ENCODE peak calls at places on chromosomes 11 and 22, in four cellular contexts. One of them, this sample, is unnamed.

GRCh38 chr11:121615506-121615905 is 162.7 kb upstream of the SORL1-AS1 start:
- DNase-seq in left cardiac atrium: no peak
- DNase-seq in CD8-positive, alpha-beta T cell: no peak
- DNase-seq in HFF-Myc: no peak
- DNase-seq in this sample: no peak

GRCh38 chr11:10797561-10797960 is 11.2 kb downstream of the EIF4G2 start:
- DNase-seq in left cardiac atrium: no peak
- DNase-seq in CD8-positive, alpha-beta T cell: no peak
- DNase-seq in HFF-Myc: no peak
- DNase-seq in this sample: no peak

GRCh38 chr11:35367491-35367890 is 51.9 kb downstream of the SLC1A2 start:
- DNase-seq in left cardiac atrium: no peak
- DNase-seq in CD8-positive, alpha-beta T cell: no peak
- DNase-seq in HFF-Myc: no peak
- DNase-seq in this sample: no peak

GRCh38 chr22:46491936-46492335 is 45.5 kb downstream of the CELSR1 start:
- DNase-seq in left cardiac atrium: no peak
- DNase-seq in CD8-positive, alpha-beta T cell: no peak
- DNase-seq in HFF-Myc: no peak
- DNase-seq in this sample: no peak

GRCh38 chr22:43002198-43002577 is 12.8 kb downstream of the PACSIN2 start:
- DNase-seq in left cardiac atrium: no peak
- DNase-seq in CD8-positive, alpha-beta T cell: no peak
- DNase-seq in HFF-Myc: no peak
- DNase-seq in this sample: no peak

GRCh38 chr11:2268911-2269600 is 1.3 kb downstream of the ASCL2 start:
- DNase-seq in left cardiac atrium: peak
- DNase-seq in CD8-positive, alpha-beta T cell: peak
- DNase-seq in HFF-Myc: no peak
- DNase-seq in this sample: peak

GRCh38 chr11:44658451-44658850 is 68.3 kb upstream of the TSPAN18 start:
- DNase-seq in left cardiac atrium: no peak
- DNase-seq in CD8-positive, alpha-beta T cell: no peak
- DNase-seq in HFF-Myc: no peak
- DNase-seq in this sample: no peak

GRCh38 chr22:33853200-33854097 is 66.8 kb downstream of the LARGE1 start:
- DNase-seq in left cardiac atrium: peak
- DNase-seq in CD8-positive, alpha-beta T cell: no peak
- DNase-seq in HFF-Myc: no peak
- DNase-seq in this sample: no peak

GRCh38 chr22:38652858-38653257 is 3.3 kb downstream of the FAM227A start:
- DNase-seq in left cardiac atrium: no peak
- DNase-seq in CD8-positive, alpha-beta T cell: no peak
- DNase-seq in HFF-Myc: no peak
- DNase-seq in this sample: no peak

GRCh38 chr22:45358127-45358526 is 48.4 kb downstream of the FAM118A start:
- DNase-seq in left cardiac atrium: no peak
- DNase-seq in CD8-positive, alpha-beta T cell: no peak
- DNase-seq in HFF-Myc: no peak
- DNase-seq in this sample: no peak

GRCh38 chr11:106202935-106203620 is 125.6 kb downstream of the AASDHPPT start:
- DNase-seq in left cardiac atrium: no peak
- DNase-seq in CD8-positive, alpha-beta T cell: no peak
- DNase-seq in HFF-Myc: no peak
- DNase-seq in this sample: no peak

GRCh38 chr11:65916391-65916790 is 2.5 kb downstream of the C11orf68 start:
- DNase-seq in left cardiac atrium: no peak
- DNase-seq in CD8-positive, alpha-beta T cell: no peak
- DNase-seq in HFF-Myc: no peak
- DNase-seq in this sample: no peak

GRCh38 chr11:99934008-99934407 is 753.1 kb upstream of the ARHGAP42 start:
- DNase-seq in left cardiac atrium: no peak
- DNase-seq in CD8-positive, alpha-beta T cell: no peak
- DNase-seq in HFF-Myc: no peak
- DNase-seq in this sample: no peak

GRCh38 chr22:42364641-42365336 is 67.4 kb downstream of the NFAM1 start:
- DNase-seq in left cardiac atrium: peak
- DNase-seq in CD8-positive, alpha-beta T cell: no peak
- DNase-seq in HFF-Myc: peak
- DNase-seq in this sample: no peak

GRCh38 chr11:64834723-64835615 is 9.5 kb downstream of the CDC42BPG start:
- DNase-seq in left cardiac atrium: peak
- DNase-seq in CD8-positive, alpha-beta T cell: no peak
- DNase-seq in HFF-Myc: no peak
- DNase-seq in this sample: no peak

GRCh38 chr11:59610289-59610688 is 5.3 kb downstream of the OSBP start:
- DNase-seq in left cardiac atrium: no peak
- DNase-seq in CD8-positive, alpha-beta T cell: no peak
- DNase-seq in HFF-Myc: no peak
- DNase-seq in this sample: no peak

GRCh38 chr11:34318111-34319037 is 39.4 kb downstream of the ABTB2 start:
- DNase-seq in left cardiac atrium: no peak
- DNase-seq in CD8-positive, alpha-beta T cell: no peak
- DNase-seq in HFF-Myc: no peak
- DNase-seq in this sample: no peak

GRCh38 chr22:23187871-23188700 is 7.8 kb downstream of the BCR start:
- DNase-seq in left cardiac atrium: no peak
- DNase-seq in CD8-positive, alpha-beta T cell: no peak
- DNase-seq in HFF-Myc: no peak
- DNase-seq in this sample: no peak

GRCh38 chr11:47524200-47524874 is 28.6 kb downstream of the CELF1 start:
- DNase-seq in left cardiac atrium: no peak
- DNase-seq in CD8-positive, alpha-beta T cell: no peak
- DNase-seq in HFF-Myc: no peak
- DNase-seq in this sample: peak

GRCh38 chr11:114149689-114150407 is 90.3 kb downstream of the ZBTB16 start:
- DNase-seq in left cardiac atrium: no peak
- DNase-seq in CD8-positive, alpha-beta T cell: no peak
- DNase-seq in HFF-Myc: no peak
- DNase-seq in this sample: no peak

GRCh38 chr11:32259641-32260081 is 168.8 kb downstream of the RCN1 start:
- DNase-seq in left cardiac atrium: peak
- DNase-seq in CD8-positive, alpha-beta T cell: no peak
- DNase-seq in HFF-Myc: no peak
- DNase-seq in this sample: peak

GRCh38 chr11:17991799-17992433 is 20.9 kb downstream of the SERGEF start:
- DNase-seq in left cardiac atrium: peak
- DNase-seq in CD8-positive, alpha-beta T cell: peak
- DNase-seq in HFF-Myc: no peak
- DNase-seq in this sample: peak

GRCh38 chr22:29313126-29314071 is 2.1 kb downstream of the RASL10A start:
- DNase-seq in left cardiac atrium: peak
- DNase-seq in CD8-positive, alpha-beta T cell: no peak
- DNase-seq in HFF-Myc: no peak
- DNase-seq in this sample: no peak